ENCODE peak calls at places on chromosomes 5 and 9, in eight cellular contexts. One of them, this sample, is unnamed.

GRCh38 chr9:106927916-106928315 is 65.0 kb downstream of the ZNF462 start:
- DNase-seq in IMR-90: peak
- DNase-seq in foreskin fibroblast: peak
- DNase-seq in GM12878: no peak
- DNase-seq in HL-60: no peak
- DNase-seq in PC-9: no peak
- DNase-seq in astrocyte: no peak
- DNase-seq in fibroblast of the aortic adventitia: peak
- DNase-seq in this sample: peak

GRCh38 chr5:17340816-17341215 is 123.4 kb downstream of the BASP1 start:
- DNase-seq in IMR-90: peak
- DNase-seq in foreskin fibroblast: no peak
- DNase-seq in GM12878: no peak
- DNase-seq in HL-60: no peak
- DNase-seq in PC-9: no peak
- DNase-seq in astrocyte: peak
- DNase-seq in fibroblast of the aortic adventitia: peak
- DNase-seq in this sample: peak

GRCh38 chr5:154860123-154860522 is 1.7 kb downstream of the CNOT8 start:
- DNase-seq in IMR-90: peak
- DNase-seq in foreskin fibroblast: peak
- DNase-seq in GM12878: no peak
- DNase-seq in HL-60: peak
- DNase-seq in PC-9: peak
- DNase-seq in astrocyte: peak
- DNase-seq in fibroblast of the aortic adventitia: peak
- DNase-seq in this sample: peak

GRCh38 chr5:171309526-171310333 is 682 bp downstream of the TLX3 start:
- DNase-seq in IMR-90: no peak
- DNase-seq in foreskin fibroblast: no peak
- DNase-seq in GM12878: no peak
- DNase-seq in HL-60: peak
- DNase-seq in PC-9: no peak
- DNase-seq in astrocyte: no peak
- DNase-seq in fibroblast of the aortic adventitia: no peak
- DNase-seq in this sample: no peak

GRCh38 chr9:90680534-90680933 is 37.9 kb upstream of the DIRAS2 start:
- DNase-seq in IMR-90: no peak
- DNase-seq in foreskin fibroblast: no peak
- DNase-seq in GM12878: no peak
- DNase-seq in HL-60: no peak
- DNase-seq in PC-9: no peak
- DNase-seq in astrocyte: no peak
- DNase-seq in fibroblast of the aortic adventitia: no peak
- DNase-seq in this sample: no peak

GRCh38 chr5:82111191-82111590 is 139.4 kb downstream of the ATG10 start:
- DNase-seq in IMR-90: peak
- DNase-seq in foreskin fibroblast: no peak
- DNase-seq in GM12878: no peak
- DNase-seq in HL-60: no peak
- DNase-seq in PC-9: no peak
- DNase-seq in astrocyte: peak
- DNase-seq in fibroblast of the aortic adventitia: peak
- DNase-seq in this sample: peak

GRCh38 chr5:173330151-173330855 is 2.1 kb upstream of the STC2 start:
- DNase-seq in IMR-90: no peak
- DNase-seq in foreskin fibroblast: no peak
- DNase-seq in GM12878: no peak
- DNase-seq in HL-60: no peak
- DNase-seq in PC-9: no peak
- DNase-seq in astrocyte: no peak
- DNase-seq in fibroblast of the aortic adventitia: no peak
- DNase-seq in this sample: no peak

GRCh38 chr5:118987988-118988945 is at the start of gene DTWD2:
- DNase-seq in IMR-90: peak
- DNase-seq in foreskin fibroblast: peak
- DNase-seq in GM12878: peak
- DNase-seq in HL-60: peak
- DNase-seq in PC-9: peak
- DNase-seq in astrocyte: peak
- DNase-seq in fibroblast of the aortic adventitia: peak
- DNase-seq in this sample: peak

GRCh38 chr5:96663608-96664007 is 1.4 kb downstream of the CAST start:
- DNase-seq in IMR-90: no peak
- DNase-seq in foreskin fibroblast: peak
- DNase-seq in GM12878: no peak
- DNase-seq in HL-60: no peak
- DNase-seq in PC-9: no peak
- DNase-seq in astrocyte: no peak
- DNase-seq in fibroblast of the aortic adventitia: no peak
- DNase-seq in this sample: no peak

DNA sequence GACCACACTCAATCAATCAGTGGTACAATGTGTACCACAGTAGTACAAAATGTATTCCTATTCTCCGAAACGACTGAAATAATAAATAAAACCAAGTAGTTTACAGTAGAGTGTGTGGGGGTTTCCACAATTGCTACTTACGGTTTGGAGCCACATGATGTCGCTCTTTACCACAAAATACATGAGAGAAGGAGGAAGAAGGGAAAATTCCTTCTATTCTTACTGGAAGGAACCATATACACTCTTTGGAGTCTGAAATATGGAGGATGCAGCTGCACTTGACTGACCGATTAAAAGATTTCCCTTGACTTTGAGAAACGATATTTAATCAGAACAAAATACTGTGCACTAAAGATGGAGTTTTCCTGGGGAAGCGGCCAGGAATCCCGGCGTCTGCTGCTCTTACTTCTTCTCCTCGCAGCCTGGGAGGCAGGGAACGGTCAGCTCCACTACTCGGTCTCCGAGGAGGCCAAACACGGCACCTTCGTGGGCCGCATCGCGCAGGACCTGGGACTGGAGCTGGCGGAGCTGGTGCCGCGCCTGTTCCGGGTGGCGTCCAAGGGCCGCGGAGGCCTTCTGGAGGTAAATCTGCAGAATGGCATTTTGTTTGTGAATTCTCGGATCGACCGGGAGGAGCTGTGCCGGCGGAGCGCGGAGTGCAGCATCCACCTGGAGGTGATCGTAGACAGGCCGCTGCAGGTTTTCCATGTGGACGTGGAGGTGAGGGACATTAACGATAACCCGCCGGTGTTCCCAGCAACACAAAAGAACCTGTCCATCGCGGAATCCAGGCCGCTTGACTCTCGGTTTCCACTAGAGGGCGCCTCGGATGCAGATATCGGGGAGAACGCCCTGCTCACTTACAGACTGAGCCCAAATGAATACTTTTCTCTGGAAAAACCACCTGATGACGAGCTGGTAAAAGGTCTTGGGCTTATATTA is at the start of gene PCDHA4:
- DNase-seq in IMR-90: no peak
- DNase-seq in foreskin fibroblast: peak
- DNase-seq in GM12878: no peak
- DNase-seq in HL-60: no peak
- DNase-seq in PC-9: no peak
- DNase-seq in astrocyte: no peak
- DNase-seq in fibroblast of the aortic adventitia: peak
- DNase-seq in this sample: peak
- TF ChIP-seq CTCF in IMR-90: no peak
- TF ChIP-seq CTCF in foreskin fibroblast: peak
- TF ChIP-seq CTCF in GM12878: peak
- TF ChIP-seq CTCF in HL-60: peak
- TF ChIP-seq CTCF in PC-9: peak
- TF ChIP-seq CTCF in astrocyte: peak
- TF ChIP-seq CTCF in fibroblast of the aortic adventitia: peak
- TF ChIP-seq CTCF in this sample: peak

GRCh38 chr5:59600153-59600552 is 293.4 kb downstream of the PDE4D start:
- DNase-seq in IMR-90: no peak
- DNase-seq in foreskin fibroblast: no peak
- DNase-seq in GM12878: no peak
- DNase-seq in HL-60: no peak
- DNase-seq in PC-9: no peak
- DNase-seq in astrocyte: no peak
- DNase-seq in fibroblast of the aortic adventitia: no peak
- DNase-seq in this sample: no peak

GRCh38 chr5:59599729-59600128 is 293.8 kb downstream of the PDE4D start:
- DNase-seq in IMR-90: no peak
- DNase-seq in foreskin fibroblast: no peak
- DNase-seq in GM12878: no peak
- DNase-seq in HL-60: no peak
- DNase-seq in PC-9: no peak
- DNase-seq in astrocyte: no peak
- DNase-seq in fibroblast of the aortic adventitia: no peak
- DNase-seq in this sample: no peak

GRCh38 chr5:59597690-59598546 is 295.6 kb downstream of the PDE4D start:
- DNase-seq in IMR-90: no peak
- DNase-seq in foreskin fibroblast: peak
- DNase-seq in GM12878: no peak
- DNase-seq in HL-60: no peak
- DNase-seq in PC-9: no peak
- DNase-seq in astrocyte: no peak
- DNase-seq in fibroblast of the aortic adventitia: no peak
- DNase-seq in this sample: no peak

GRCh38 chr5:59596586-59597348 is 296.8 kb downstream of the PDE4D start:
- DNase-seq in IMR-90: peak
- DNase-seq in foreskin fibroblast: peak
- DNase-seq in GM12878: no peak
- DNase-seq in HL-60: no peak
- DNase-seq in PC-9: no peak
- DNase-seq in astrocyte: peak
- DNase-seq in fibroblast of the aortic adventitia: peak
- DNase-seq in this sample: peak

DNA sequence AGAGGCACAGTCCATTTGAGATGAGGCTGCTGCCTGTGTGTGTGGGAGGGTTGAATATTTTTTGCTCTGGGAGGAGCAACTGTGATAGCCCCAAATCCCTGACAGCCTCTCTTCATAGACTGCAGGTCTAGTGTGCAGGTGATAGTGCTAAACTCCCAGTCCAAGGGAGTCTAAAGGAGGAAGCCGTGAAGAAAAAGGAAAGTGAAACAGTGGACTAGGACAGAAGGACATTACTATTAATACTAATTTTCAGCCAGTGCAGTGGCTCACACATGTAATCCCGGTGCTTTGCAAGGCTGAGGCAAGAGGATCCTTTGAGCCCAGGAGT is 295.0 kb downstream of the PDE4D start:
- DNase-seq in IMR-90: no peak
- DNase-seq in foreskin fibroblast: no peak
- DNase-seq in GM12878: no peak
- DNase-seq in HL-60: no peak
- DNase-seq in PC-9: peak
- DNase-seq in astrocyte: no peak
- DNase-seq in fibroblast of the aortic adventitia: no peak
- DNase-seq in this sample: peak
- H3K4me3 ChIP-seq in IMR-90: no peak
- H3K4me3 ChIP-seq in foreskin fibroblast: no peak
- H3K4me3 ChIP-seq in GM12878: no peak
- H3K4me3 ChIP-seq in HL-60: no peak
- H3K4me3 ChIP-seq in PC-9: no peak
- H3K4me3 ChIP-seq in astrocyte: no peak
- H3K4me3 ChIP-seq in fibroblast of the aortic adventitia: no peak
- H3K4me3 ChIP-seq in this sample: peak

GRCh38 chr9:129835128-129835859 is at the start of the genes C9orf78 and USP20:
- DNase-seq in IMR-90: peak
- DNase-seq in foreskin fibroblast: peak
- DNase-seq in GM12878: peak
- DNase-seq in HL-60: peak
- DNase-seq in PC-9: peak
- DNase-seq in astrocyte: peak
- DNase-seq in fibroblast of the aortic adventitia: peak
- DNase-seq in this sample: peak
- TF ChIP-seq CTCF in IMR-90: no peak
- TF ChIP-seq CTCF in foreskin fibroblast: no peak
- TF ChIP-seq CTCF in GM12878: no peak
- TF ChIP-seq CTCF in HL-60: no peak
- TF ChIP-seq CTCF in PC-9: no peak
- TF ChIP-seq CTCF in astrocyte: no peak
- TF ChIP-seq CTCF in fibroblast of the aortic adventitia: no peak
- TF ChIP-seq CTCF in this sample: no peak

DNA sequence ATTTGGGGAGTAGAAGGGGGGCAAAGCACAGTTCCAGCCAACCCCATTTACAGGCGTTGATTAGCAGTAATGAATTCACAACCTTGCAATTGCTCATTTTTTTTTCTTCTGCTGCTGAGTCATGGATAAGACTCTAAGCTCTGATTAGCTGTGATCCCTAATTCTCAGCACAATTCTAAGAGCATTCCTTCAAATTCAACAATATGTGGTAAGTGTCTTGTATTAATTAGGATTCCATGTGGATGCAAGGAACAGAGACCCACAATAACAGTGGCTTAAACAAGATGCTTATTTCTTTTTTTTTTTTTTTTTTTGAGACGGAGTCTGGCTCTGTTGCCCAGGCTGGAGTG is 133.4 kb downstream of the PALM2AKAP2 start:
- DNase-seq in IMR-90: no peak
- DNase-seq in foreskin fibroblast: no peak
- DNase-seq in GM12878: no peak
- DNase-seq in HL-60: no peak
- DNase-seq in PC-9: no peak
- DNase-seq in astrocyte: peak
- DNase-seq in fibroblast of the aortic adventitia: peak
- DNase-seq in this sample: no peak
- H3K4me3 ChIP-seq in IMR-90: no peak
- H3K4me3 ChIP-seq in foreskin fibroblast: no peak
- H3K4me3 ChIP-seq in GM12878: peak
- H3K4me3 ChIP-seq in HL-60: no peak
- H3K4me3 ChIP-seq in PC-9: no peak
- H3K4me3 ChIP-seq in astrocyte: no peak
- H3K4me3 ChIP-seq in fibroblast of the aortic adventitia: no peak
- H3K4me3 ChIP-seq in this sample: no peak

DNA sequence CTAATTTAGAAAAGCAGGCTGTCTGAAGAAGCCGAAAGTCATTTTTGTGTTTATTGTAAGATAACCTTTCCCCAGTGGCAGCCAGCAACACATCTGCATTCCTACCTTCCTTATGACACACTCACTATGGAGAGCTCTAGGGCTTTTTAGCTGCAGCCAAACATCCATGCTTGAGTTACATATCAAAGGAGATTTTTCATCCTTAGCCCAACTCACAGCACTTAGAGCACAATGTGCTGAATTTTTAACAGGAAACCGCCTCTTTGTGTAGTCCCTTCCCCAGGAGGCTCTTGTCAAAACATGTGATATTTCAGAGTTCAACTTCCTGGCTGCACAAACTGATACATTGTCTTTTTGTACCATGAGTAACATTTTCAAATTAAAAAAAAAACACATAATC is 379.2 kb downstream of the CTNND2 start:
- DNase-seq in IMR-90: no peak
- DNase-seq in foreskin fibroblast: no peak
- DNase-seq in GM12878: no peak
- DNase-seq in HL-60: no peak
- DNase-seq in PC-9: no peak
- DNase-seq in astrocyte: peak
- DNase-seq in fibroblast of the aortic adventitia: no peak
- DNase-seq in this sample: no peak
- TF ChIP-seq CTCF in IMR-90: no peak
- TF ChIP-seq CTCF in foreskin fibroblast: no peak
- TF ChIP-seq CTCF in GM12878: no peak
- TF ChIP-seq CTCF in HL-60: no peak
- TF ChIP-seq CTCF in PC-9: no peak
- TF ChIP-seq CTCF in astrocyte: no peak
- TF ChIP-seq CTCF in fibroblast of the aortic adventitia: no peak
- TF ChIP-seq CTCF in this sample: no peak

GRCh38 chr5:9015937-9016270 is 530.0 kb downstream of the SEMA5A start:
- DNase-seq in IMR-90: no peak
- DNase-seq in foreskin fibroblast: peak
- DNase-seq in GM12878: no peak
- DNase-seq in HL-60: no peak
- DNase-seq in PC-9: no peak
- DNase-seq in astrocyte: no peak
- DNase-seq in fibroblast of the aortic adventitia: no peak
- DNase-seq in this sample: peak
- H3K4me3 ChIP-seq in IMR-90: no peak
- H3K4me3 ChIP-seq in foreskin fibroblast: no peak
- H3K4me3 ChIP-seq in GM12878: no peak
- H3K4me3 ChIP-seq in HL-60: no peak
- H3K4me3 ChIP-seq in PC-9: no peak
- H3K4me3 ChIP-seq in astrocyte: no peak
- H3K4me3 ChIP-seq in fibroblast of the aortic adventitia: no peak
- H3K4me3 ChIP-seq in this sample: no peak

This sample was measured in fibroblast of pulmonary artery.